ENCODE peak calls at places on chromosomes 7 and 10, in nine cellular contexts. T, Y, N, U, P, D, A, K and R are unnamed samples.

GRCh38 chr7:90337106-90337505 is 9.4 kb upstream of the GTPBP10 start:
- DNase-seq in D (no peak), T (no peak), A (no peak), K (no peak), N (no peak), U (no peak), Y (no peak), P (no peak), R (no peak)

GRCh38 chr10:4307784-4308364 is 518.1 kb upstream of the AKR1E2 start:
- DNase-seq in N (peak), K (no peak), D (no peak), Y (no peak), P (peak), A (no peak), U (no peak), T (no peak), R (no peak)

GRCh38 chr10:12279281-12279680 is 70.1 kb upstream of the CAMK1D start:
- DNase-seq in P (no peak), A (peak), D (no peak), U (no peak), K (no peak), Y (no peak), N (no peak), T (no peak), R (no peak)

GRCh38 chr10:11875183-11875498 is 52.0 kb downstream of the PROSER2 start:
- DNase-seq in U (no peak), T (no peak), P (no peak), N (no peak), D (no peak), Y (no peak), A (no peak), K (no peak), R (no peak)

GRCh38 chr7:95245828-95246227 is 78.5 kb downstream of the PON1 start:
- DNase-seq in N (no peak), Y (no peak), A (no peak), T (no peak), D (no peak), U (no peak), P (no peak), K (no peak), R (no peak)

GRCh38 chr10:44383749-44384600 is 922 bp downstream of the CXCL12 start:
- DNase-seq in N (peak), U (peak), T (no peak), A (peak), K (peak), P (peak), Y (peak), D (no peak), R (no peak)

GRCh38 chr7:47345754-47346377 is 236.0 kb downstream of the TNS3 start:
- DNase-seq in U (no peak), N (no peak), K (peak), Y (no peak), D (no peak), T (no peak), A (no peak), P (no peak), R (no peak)

GRCh38 chr10:34996843-34997242 is 93.3 kb downstream of the CUL2 start:
- DNase-seq in D (no peak), N (no peak), U (no peak), Y (no peak), A (peak), K (no peak), P (no peak), T (no peak), R (no peak)

GRCh38 chr10:35025916-35026315 is 64.2 kb downstream of the CUL2 start:
- DNase-seq in A (no peak), K (no peak), Y (no peak), U (peak), D (no peak), P (no peak), T (no peak), N (no peak), R (no peak)

GRCh38 chr10:76743169-76743568 is 894.4 kb downstream of the KCNMA1 start:
- DNase-seq in D (no peak), U (no peak), A (no peak), Y (no peak), K (no peak), N (no peak), T (no peak), P (no peak), R (no peak)

GRCh38 chr7:24108906-24109376 is 175.0 kb upstream of the NPY start:
- DNase-seq in Y (no peak), U (no peak), D (no peak), K (no peak), P (no peak), A (no peak), T (no peak), N (no peak), R (no peak)

GRCh38 chr7:64625114-64626082 is 40.5 kb upstream of the ZNF107 start:
- DNase-seq in N (no peak), T (no peak), P (no peak), Y (no peak), D (no peak), A (no peak), K (no peak), U (peak), R (no peak)

GRCh38 chr7:157723205-157723604 is 386.4 kb downstream of the DNAJB6 start:
- DNase-seq in P (no peak), Y (no peak), U (no peak), K (no peak), A (no peak), D (no peak), T (no peak), N (no peak), R (no peak)
- H3K4me3 ChIP-seq in P (no peak), Y (no peak), U (no peak), K (no peak), A (no peak), D (no peak), T (no peak), N (no peak), R (no peak)

GRCh38 chr7:140062528-140063299 is at the start of gene PARP12:
- DNase-seq in U (peak), D (peak), K (peak), N (peak), A (peak), Y (peak), P (peak), T (peak), R (peak)

GRCh38 chr7:140062118-140062527 is 628 bp downstream of the PARP12 start:
- DNase-seq in A (peak), T (peak), U (peak), P (peak), D (no peak), K (peak), Y (peak), N (no peak), R (no peak)

GRCh38 chr7:140060788-140061606 is 1.8 kb downstream of the PARP12 start:
- DNase-seq in Y (peak), D (no peak), T (no peak), A (no peak), N (no peak), P (peak), U (peak), K (peak), R (peak)

GRCh38 chr7:140060243-140060630 is 2.5 kb downstream of the PARP12 start:
- DNase-seq in D (no peak), K (no peak), A (no peak), Y (no peak), T (no peak), N (no peak), U (no peak), P (no peak), R (no peak)

GRCh38 chr7:140061607-140061930 is 1.2 kb downstream of the PARP12 start:
- DNase-seq in N (no peak), Y (no peak), A (no peak), P (no peak), T (no peak), K (no peak), U (peak), D (no peak), R (no peak)
- H3K4me3 ChIP-seq in N (no peak), Y (peak), A (peak), P (peak), T (peak), K (no peak), U (peak), D (peak), R (no peak)

DNA sequence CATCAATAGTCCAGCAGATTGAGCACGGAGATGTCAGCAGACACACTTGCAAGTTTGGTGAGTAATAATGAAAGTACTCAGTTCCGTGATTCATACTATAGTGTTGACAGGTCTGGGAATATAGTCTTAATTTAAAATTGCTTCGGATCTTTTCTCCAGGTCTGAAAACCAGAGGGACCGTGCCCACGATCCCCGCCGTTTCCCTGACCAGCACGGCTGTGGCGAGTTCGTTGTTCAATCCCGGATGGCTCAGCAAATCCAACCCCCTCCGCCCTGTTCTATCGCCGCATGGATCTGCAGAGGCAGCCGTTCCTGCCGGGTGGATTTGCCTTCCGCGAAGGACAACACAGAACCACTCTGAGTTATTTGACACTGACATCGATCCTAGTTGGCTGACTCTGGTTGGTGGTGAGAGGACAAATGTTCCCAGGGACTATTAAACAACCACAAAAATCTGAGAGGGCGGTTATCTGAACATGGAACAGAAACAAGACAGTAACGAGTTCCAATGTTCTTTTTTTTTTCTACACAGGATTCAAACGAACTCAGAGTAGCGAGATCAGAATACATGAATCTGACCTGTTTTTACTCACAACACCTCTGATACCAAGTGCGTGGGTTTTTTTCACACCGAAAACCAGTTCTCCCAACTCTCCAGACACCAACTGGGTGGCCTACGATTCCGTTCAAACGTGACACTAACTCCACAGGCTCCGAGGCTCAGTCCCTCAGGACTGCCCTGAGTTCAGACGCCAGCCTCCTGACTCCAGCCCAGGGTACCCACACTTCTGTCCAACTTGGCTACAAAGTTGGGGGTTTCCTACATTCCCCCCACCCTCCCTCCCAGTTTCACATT is 52.7 kb downstream of the RBM17 start:
- DNase-seq in Y (no peak), A (no peak), T (no peak), U (peak), D (no peak), K (no peak), N (no peak), P (no peak), R (peak)
- H3K4me3 ChIP-seq in Y (no peak), A (peak), T (peak), U (peak), D (no peak), K (no peak), N (no peak), P (peak), R (peak)

GRCh38 chr10:97024181-97025073 is 161.3 kb downstream of the SLIT1 start:
- DNase-seq in T (no peak), Y (no peak), N (peak), D (no peak), P (no peak), K (peak), A (no peak), U (peak), R (no peak)
- H3K4me3 ChIP-seq in T (no peak), Y (no peak), N (no peak), D (no peak), P (no peak), K (no peak), A (no peak), U (peak), R (no peak)